ENCODE peak calls at places on chromosomes 2 and 18, in ten cellular contexts. Y is astrocyte, D is transverse colon, N is endodermal cell, X is adrenal gland, U is mesendoderm, B is hepatocyte, C is neural progenitor cell, S is colonic mucosa, A is cardiac muscle cell. T is an unnamed sample. For H3K36me3, the result is how much of the 10 kb centered on the place peaks cover.

GRCh38 chr2:42183775-42184174 is 14.6 kb downstream of the EML4 start:
- DNase-seq in D (no peak), B (no peak), N (peak), U (peak), S (no peak), A (no peak), Y (no peak), C (no peak), X (no peak), T (no peak)

GRCh38 chr18:24862225-24862893 is 401.9 kb downstream of the HRH4 start:
- DNase-seq in N (no peak), A (no peak), X (no peak), Y (no peak), S (no peak), B (no peak), C (peak), D (no peak), U (peak), T (no peak)

GRCh38 chr2:26683583-26683982 is 8.9 kb upstream of the KCNK3 start:
- DNase-seq in U (no peak), B (no peak), N (peak), C (no peak), D (no peak), Y (no peak), A (no peak), X (no peak), S (no peak), T (peak)

GRCh38 chr2:134715932-134716643 is 2.7 kb downstream of the TMEM163 start:
- DNase-seq in B (no peak), X (no peak), U (no peak), Y (no peak), S (no peak), C (no peak), N (peak), D (no peak), A (no peak), T (no peak)

GRCh38 chr2:212345966-212346365 is 192.6 kb downstream of the ERBB4 start:
- DNase-seq in B (no peak), A (no peak), S (no peak), C (no peak), X (no peak), N (no peak), U (no peak), Y (no peak), D (no peak), T (no peak)

GRCh38 chr18:11950824-11951223 is 30.5 kb upstream of the IMPA2 start:
- DNase-seq in C (no peak), U (no peak), X (no peak), B (no peak), A (no peak), N (no peak), D (no peak), S (no peak), Y (no peak), T (no peak)

GRCh38 chr2:228747478-228747877 is 523.6 kb downstream of the PID1 start:
- DNase-seq in S (no peak), B (no peak), A (no peak), U (no peak), X (no peak), N (no peak), Y (no peak), C (no peak), D (no peak), T (no peak)

GRCh38 chr18:47342566-47342965 is 91.1 kb upstream of the SKOR2 start:
- DNase-seq in C (no peak), A (no peak), X (no peak), S (no peak), N (no peak), D (no peak), Y (no peak), B (no peak), U (no peak), T (no peak)

GRCh38 chr18:67639872-67640271 is 123.4 kb upstream of the DSEL start:
- DNase-seq in U (no peak), D (no peak), S (no peak), Y (no peak), X (no peak), C (no peak), A (no peak), N (no peak), B (no peak), T (no peak)

GRCh38 chr18:73908323-73908722 is 239.3 kb downstream of the FBXO15 start:
- DNase-seq in S (no peak), Y (peak), U (peak), A (peak), N (peak), D (no peak), X (no peak), C (peak), B (peak), T (no peak)

GRCh38 chr2:32498301-32498700 is 129.5 kb upstream of the TTC27 start:
- DNase-seq in A (no peak), C (no peak), S (no peak), X (no peak), D (no peak), N (no peak), B (no peak), Y (no peak), U (no peak), T (no peak)

GRCh38 chr2:136135462-136135861 is 17.5 kb upstream of the CXCR4 start:
- DNase-seq in A (no peak), U (no peak), N (no peak), D (no peak), S (no peak), B (no peak), Y (no peak), C (no peak), X (no peak), T (no peak)

GRCh38 chr2:215845839-215846586 is 167.3 kb downstream of the MREG start:
- DNase-seq in A (no peak), N (no peak), S (no peak), X (no peak), U (no peak), D (no peak), C (no peak), Y (no peak), B (no peak), T (no peak)

GRCh38 chr2:204180671-204181070 is 244.1 kb downstream of the ICOS start:
- DNase-seq in Y (no peak), C (no peak), S (no peak), D (no peak), X (no peak), U (peak), A (no peak), N (no peak), B (no peak), T (no peak)

GRCh38 chr2:188494906-188495305 is 203.2 kb downstream of the GULP1 start:
- DNase-seq in Y (no peak), X (no peak), A (no peak), B (no peak), C (no peak), S (no peak), U (no peak), D (no peak), N (no peak), T (no peak)

GRCh38 chr2:96163768-96164429 is 18.7 kb upstream of the DUSP2 start:
- DNase-seq in B (no peak), N (no peak), C (no peak), S (no peak), A (no peak), U (no peak), Y (no peak), X (no peak), D (peak), T (no peak)

GRCh38 chr2:240055177-240055917 is 2.0 kb upstream of the OR6B3 start:
- DNase-seq in Y (no peak), C (no peak), A (no peak), X (no peak), S (no peak), B (no peak), N (no peak), D (no peak), U (no peak), T (no peak)

GRCh38 chr2:118974103-118974911 is 32.3 kb downstream of the MARCO start:
- DNase-seq in N (peak), U (peak), A (peak), B (peak), D (no peak), C (no peak), Y (no peak), X (peak), S (no peak), T (no peak)

GRCh38 chr18:21509062-21509461 is 91.4 kb downstream of the ESCO1 start:
- DNase-seq in B (no peak), Y (no peak), U (no peak), N (no peak), S (no peak), A (no peak), C (no peak), X (no peak), D (no peak), T (no peak)

GRCh38 chr2:25558262-25558661 is 115.1 kb downstream of the DTNB start:
- DNase-seq in B (no peak), X (no peak), N (no peak), D (no peak), Y (peak), C (no peak), A (peak), S (no peak), U (peak), T (no peak)

GRCh38 chr2:219293736-219294201 is 14.6 kb downstream of the DNAJB2 start:
- DNase-seq in A (no peak), D (no peak), S (no peak), Y (no peak), B (no peak), C (no peak), U (no peak), X (no peak), N (no peak), T (peak)

GRCh38 chr2:190804182-190804795 is 76.3 kb upstream of the GLS start:
- DNase-seq in B (peak), N (no peak), C (no peak), Y (no peak), A (peak), S (no peak), D (no peak), X (no peak), U (no peak), T (no peak)

GRCh38 chr2:217466799-217467198 is 536.0 kb downstream of the TNS1 start:
- DNase-seq in N (no peak), A (no peak), D (no peak), B (no peak), C (no peak), U (no peak), S (no peak), Y (no peak), X (no peak), T (no peak)

GRCh38 chr2:176637497-176638166 is 368.4 kb downstream of the MTX2 start:
- DNase-seq in D (peak), X (peak), U (peak), B (peak), N (peak), S (peak), C (peak), A (peak), Y (peak), T (peak)

GRCh38 chr18:22433960-22434359 is 16.2 kb upstream of the CTAGE1 start:
- DNase-seq in U (no peak), N (no peak), B (no peak), X (no peak), S (no peak), A (peak), Y (no peak), D (no peak), C (no peak), T (no peak)

GRCh38 chr2:42100696-42101585 is 53.1 kb downstream of the PKDCC start:
- DNase-seq in S (peak), U (peak), B (peak), C (peak), A (peak), D (peak), N (peak), Y (peak), X (peak), T (peak)

GRCh38 chr2:46574457-46575354 is 95.3 kb downstream of the TMEM247 start:
- DNase-seq in B (no peak), N (no peak), S (no peak), D (no peak), C (no peak), A (no peak), Y (no peak), X (no peak), U (no peak), T (no peak)

GRCh38 chr2:105854972-105855371 is 110.3 kb downstream of the NCK2 start:
- DNase-seq in U (no peak), C (no peak), X (no peak), D (no peak), S (no peak), B (no peak), N (no peak), A (no peak), Y (no peak), T (no peak)

GRCh38 chr2:105848367-105848766 is 103.7 kb downstream of the NCK2 start:
- DNase-seq in A (no peak), U (no peak), Y (no peak), X (no peak), B (no peak), S (no peak), D (no peak), C (no peak), N (no peak), T (no peak)

GRCh38 chr2:105849431-105850179 is 104.9 kb downstream of the NCK2 start:
- DNase-seq in Y (no peak), D (no peak), B (no peak), X (no peak), S (no peak), U (peak), N (no peak), A (no peak), C (no peak), T (no peak)

GRCh38 chr2:105853354-105854088 is 108.8 kb downstream of the NCK2 start:
- DNase-seq in C (no peak), D (no peak), X (no peak), Y (no peak), S (no peak), U (peak), B (no peak), N (no peak), A (no peak), T (no peak)

GRCh38 chr2:105852066-105852465 is 107.4 kb downstream of the NCK2 start:
- DNase-seq in C (no peak), D (no peak), X (no peak), U (no peak), N (no peak), S (no peak), Y (no peak), B (no peak), A (no peak), T (no peak)
- H3K4me3 ChIP-seq in C (no peak), D (no peak), X (no peak), U (no peak), N (no peak), S (no peak), Y (no peak), B (no peak), A (no peak), T (no peak)

DNA sequence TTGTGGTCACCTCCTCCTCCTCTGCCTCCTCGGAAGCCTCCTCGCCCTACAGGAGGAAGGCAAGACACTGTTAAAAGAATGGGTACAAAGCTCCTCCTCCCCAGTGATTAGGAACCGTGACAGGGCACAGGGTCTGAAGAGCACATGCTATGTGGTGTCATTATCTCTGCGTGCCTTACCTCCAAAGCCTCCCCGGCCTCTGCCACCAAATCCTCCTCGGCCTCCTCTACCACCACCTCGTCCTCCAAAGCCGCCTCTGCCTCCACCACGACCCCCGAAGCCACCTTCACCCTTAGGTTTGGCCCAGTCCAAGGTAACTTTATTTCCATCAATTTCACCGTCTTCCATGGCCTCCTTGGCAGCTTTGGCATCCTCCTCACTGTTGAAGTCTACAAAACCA is 9.1 kb downstream of the NCL start:
- DNase-seq in S (no peak), U (no peak), A (no peak), D (no peak), N (no peak), Y (no peak), C (no peak), X (no peak), B (no peak), T (peak)
- H3K36me3 ChIP-seq in S (half or more), U (under half), A (half or more), D (under half), N (half or more), Y (half or more), C (under half), X (half or more), B (under half), T (under half)

DNA sequence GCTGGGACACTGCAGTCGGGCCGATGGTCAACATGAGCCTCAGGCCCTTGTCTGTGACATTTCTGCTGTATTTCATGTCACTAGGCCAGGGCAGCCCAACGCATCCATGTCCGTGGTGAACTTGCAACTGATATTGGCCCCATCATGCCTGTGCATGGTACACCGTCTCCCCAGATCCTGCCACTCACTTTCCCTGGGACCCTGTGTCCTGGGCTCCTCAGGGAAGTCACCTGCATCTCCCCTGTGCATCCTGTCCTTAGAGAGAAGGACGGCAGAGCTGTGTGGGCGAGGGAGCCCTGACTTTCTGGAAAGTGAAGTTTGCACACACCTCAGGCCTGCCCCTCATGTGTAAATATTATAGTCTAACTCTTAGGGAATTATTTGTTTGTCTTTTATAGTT is 123.3 kb downstream of the ACKR3 start:
- DNase-seq in N (no peak), A (no peak), X (no peak), S (no peak), U (no peak), C (no peak), Y (no peak), B (no peak), D (no peak), T (no peak)
- H3K4me3 ChIP-seq in N (no peak), A (no peak), X (no peak), S (no peak), U (no peak), C (no peak), Y (no peak), B (no peak), D (no peak), T (no peak)

GRCh38 chr2:43853141-43854081 is 14.6 kb downstream of the ABCG8 start:
- DNase-seq in D (no peak), N (no peak), Y (no peak), S (no peak), C (no peak), U (no peak), X (no peak), B (no peak), A (no peak), T (no peak)

GRCh38 chr2:43852196-43852730 is 13.5 kb downstream of the ABCG8 start:
- DNase-seq in B (no peak), D (no peak), X (no peak), A (no peak), U (no peak), N (no peak), Y (no peak), C (no peak), S (no peak), T (no peak)

GRCh38 chr2:43848174-43848573 is 9.4 kb downstream of the ABCG8 start:
- DNase-seq in B (no peak), Y (no peak), N (peak), X (no peak), S (no peak), D (no peak), U (no peak), A (no peak), C (no peak), T (no peak)

GRCh38 chr2:43854671-43855070 is 15.9 kb downstream of the ABCG8 start:
- DNase-seq in S (no peak), N (no peak), X (no peak), C (no peak), B (no peak), A (no peak), D (no peak), Y (no peak), U (no peak), T (no peak)

GRCh38 chr2:43851026-43851980 is 12.5 kb downstream of the ABCG8 start:
- DNase-seq in Y (no peak), S (no peak), X (no peak), C (no peak), A (no peak), N (peak), D (no peak), U (no peak), B (no peak), T (no peak)
- H3K36me3 ChIP-seq in Y (under half), S (under half), X (under half), C (under half), A (under half), N (under half), D (under half), U (under half), B (under half), T (under half)